ENCODE peak calls at places on chromosomes 16 and 17, in eight cellular contexts. One of them, this sample, is unnamed.
A peak's percentile ranks its signal among the peaks of the same experiment; 100 is the strongest.

GRCh38 chr16:58656872-58657271 is 27.2 kb upstream of the CNOT1 start:
- DNase-seq in psoas muscle: no peak
- DNase-seq in SK-N-SH: no peak
- DNase-seq in PC-9: no peak
- DNase-seq in upper lobe of right lung: no peak
- DNase-seq in left lung: no peak
- DNase-seq in cardiac muscle cell: no peak
- DNase-seq in thoracic aorta: no peak
- DNase-seq in this sample: no peak

GRCh38 chr17:82636626-82637598 is 11.3 kb downstream of the WDR45B start:
- DNase-seq in psoas muscle: no peak
- DNase-seq in SK-N-SH: no peak
- DNase-seq in left lung: peak; percentile 1
- DNase-seq in thoracic aorta: no peak
- DNase-seq in PC-9: peak; percentile 81
- DNase-seq in upper lobe of right lung: no peak
- DNase-seq in cardiac muscle cell: no peak
- DNase-seq in this sample: no peak

GRCh38 chr16:25464058-25464457 is 206.4 kb upstream of the ZKSCAN2 start:
- DNase-seq in cardiac muscle cell: no peak
- DNase-seq in SK-N-SH: no peak
- DNase-seq in left lung: no peak
- DNase-seq in psoas muscle: no peak
- DNase-seq in thoracic aorta: no peak
- DNase-seq in upper lobe of right lung: no peak
- DNase-seq in PC-9: no peak
- DNase-seq in this sample: no peak

GRCh38 chr16:69193860-69194259 is 6.9 kb downstream of the SNTB2 start:
- DNase-seq in thoracic aorta: no peak
- DNase-seq in psoas muscle: no peak
- DNase-seq in upper lobe of right lung: no peak
- DNase-seq in cardiac muscle cell: no peak
- DNase-seq in PC-9: no peak
- DNase-seq in left lung: no peak
- DNase-seq in SK-N-SH: peak; percentile 27
- DNase-seq in this sample: no peak

GRCh38 chr17:74480290-74480689 is 13.9 kb downstream of the CD300A start:
- DNase-seq in SK-N-SH: peak; percentile 36
- DNase-seq in left lung: peak; percentile 27
- DNase-seq in upper lobe of right lung: no peak
- DNase-seq in PC-9: no peak
- DNase-seq in cardiac muscle cell: no peak
- DNase-seq in psoas muscle: no peak
- DNase-seq in thoracic aorta: no peak
- DNase-seq in this sample: no peak

GRCh38 chr16:13969711-13970110 is 49.8 kb downstream of the ERCC4 start:
- DNase-seq in thoracic aorta: no peak
- DNase-seq in left lung: no peak
- DNase-seq in cardiac muscle cell: no peak
- DNase-seq in upper lobe of right lung: no peak
- DNase-seq in SK-N-SH: no peak
- DNase-seq in psoas muscle: no peak
- DNase-seq in PC-9: no peak
- DNase-seq in this sample: no peak

GRCh38 chr16:70661918-70662641 is 15.7 kb downstream of the IL34 start:
- DNase-seq in SK-N-SH: peak; percentile 45
- DNase-seq in left lung: no peak
- DNase-seq in psoas muscle: no peak
- DNase-seq in cardiac muscle cell: no peak
- DNase-seq in PC-9: no peak
- DNase-seq in thoracic aorta: no peak
- DNase-seq in upper lobe of right lung: peak; percentile 43
- DNase-seq in this sample: no peak

GRCh38 chr16:84292032-84292431 is 2.6 kb upstream of the WFDC1 start:
- DNase-seq in thoracic aorta: no peak
- DNase-seq in cardiac muscle cell: no peak
- DNase-seq in left lung: peak; percentile 54
- DNase-seq in psoas muscle: no peak
- DNase-seq in upper lobe of right lung: no peak
- DNase-seq in SK-N-SH: no peak
- DNase-seq in PC-9: no peak
- DNase-seq in this sample: no peak

GRCh38 chr17:50871369-50871768 is 5.2 kb upstream of the TOB1 start:
- DNase-seq in thoracic aorta: no peak
- DNase-seq in upper lobe of right lung: no peak
- DNase-seq in SK-N-SH: no peak
- DNase-seq in PC-9: no peak
- DNase-seq in cardiac muscle cell: no peak
- DNase-seq in psoas muscle: no peak
- DNase-seq in left lung: no peak
- DNase-seq in this sample: no peak

GRCh38 chr16:31421587-31421986 is 6.6 kb downstream of the COX6A2 start:
- DNase-seq in SK-N-SH: no peak
- DNase-seq in thoracic aorta: no peak
- DNase-seq in cardiac muscle cell: no peak
- DNase-seq in psoas muscle: no peak
- DNase-seq in upper lobe of right lung: peak; percentile 21
- DNase-seq in PC-9: no peak
- DNase-seq in left lung: no peak
- DNase-seq in this sample: peak; percentile 19

DNA sequence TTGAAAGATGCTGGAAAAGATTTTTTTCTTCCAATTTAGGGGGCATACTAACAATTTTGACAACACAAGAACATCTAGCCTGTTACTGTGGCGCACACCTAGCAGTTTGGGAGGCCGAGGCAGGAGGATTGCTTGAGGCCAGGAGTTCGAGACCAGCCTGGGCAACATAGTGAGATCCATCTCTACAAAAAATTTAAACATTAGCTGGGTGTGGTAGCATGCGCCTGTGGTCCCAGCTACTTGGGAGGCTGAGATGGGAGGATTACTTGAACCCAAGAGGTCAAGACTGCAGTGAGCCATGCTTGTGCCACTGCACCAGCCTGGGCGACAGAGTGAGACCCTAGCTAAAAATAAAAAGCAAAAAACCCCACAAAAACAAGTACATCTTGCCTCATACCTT is 168.8 kb downstream of the TANC2 start:
- DNase-seq in thoracic aorta: no peak
- DNase-seq in upper lobe of right lung: no peak
- DNase-seq in cardiac muscle cell: no peak
- DNase-seq in SK-N-SH: no peak
- DNase-seq in left lung: no peak
- DNase-seq in psoas muscle: no peak
- DNase-seq in PC-9: no peak
- DNase-seq in this sample: no peak
- TF ChIP-seq CTCF in thoracic aorta: no peak
- TF ChIP-seq CTCF in upper lobe of right lung: no peak
- TF ChIP-seq CTCF in cardiac muscle cell: no peak
- TF ChIP-seq CTCF in SK-N-SH: no peak
- TF ChIP-seq CTCF in left lung: no peak
- TF ChIP-seq CTCF in psoas muscle: no peak
- TF ChIP-seq CTCF in PC-9: no peak
- TF ChIP-seq CTCF in this sample: no peak

DNA sequence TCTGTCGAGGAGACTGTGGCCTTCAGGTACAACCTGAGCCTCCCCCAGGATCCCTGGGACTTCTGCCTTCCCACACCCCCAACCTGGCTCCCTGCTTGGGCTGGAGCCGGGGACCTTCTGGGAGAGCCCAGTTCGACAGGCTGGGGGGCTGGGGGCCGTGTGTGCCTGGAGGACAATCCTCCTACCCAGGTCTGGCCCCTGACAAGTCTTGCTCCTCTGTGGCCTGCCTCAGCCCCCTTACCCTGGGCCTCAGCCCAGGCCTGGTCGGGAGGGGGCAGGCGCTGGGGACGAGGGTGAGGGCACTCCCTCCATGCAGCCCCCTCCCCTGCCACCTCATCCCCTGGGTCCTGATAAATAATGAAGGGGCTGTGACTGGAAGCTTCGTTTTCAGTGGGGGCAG is 5.2 kb upstream of the BAHCC1 start:
- DNase-seq in psoas muscle: no peak
- DNase-seq in left lung: no peak
- DNase-seq in thoracic aorta: no peak
- DNase-seq in cardiac muscle cell: no peak
- DNase-seq in upper lobe of right lung: no peak
- DNase-seq in PC-9: no peak
- DNase-seq in SK-N-SH: no peak
- DNase-seq in this sample: no peak
- H3K4me3 ChIP-seq in psoas muscle: no peak overlapping the region
- H3K4me3 ChIP-seq in left lung: no peak overlapping the region
- H3K4me3 ChIP-seq in thoracic aorta: no peak overlapping the region
- H3K4me3 ChIP-seq in cardiac muscle cell: peak overlapping the region; percentile 8
- H3K4me3 ChIP-seq in upper lobe of right lung: no peak overlapping the region
- H3K4me3 ChIP-seq in PC-9: no peak overlapping the region
- H3K4me3 ChIP-seq in SK-N-SH: no peak overlapping the region
- H3K4me3 ChIP-seq in this sample: no peak overlapping the region

GRCh38 chr16:30082545-30083090 is 6.8 kb downstream of the PPP4C start:
- DNase-seq in cardiac muscle cell: no peak
- DNase-seq in psoas muscle: no peak
- DNase-seq in PC-9: no peak
- DNase-seq in upper lobe of right lung: no peak
- DNase-seq in left lung: no peak
- DNase-seq in thoracic aorta: no peak
- DNase-seq in SK-N-SH: no peak
- DNase-seq in this sample: no peak
- TF ChIP-seq CTCF in cardiac muscle cell: no peak
- TF ChIP-seq CTCF in psoas muscle: no peak
- TF ChIP-seq CTCF in PC-9: peak; percentile 38
- TF ChIP-seq CTCF in upper lobe of right lung: no peak
- TF ChIP-seq CTCF in left lung: no peak
- TF ChIP-seq CTCF in thoracic aorta: no peak
- TF ChIP-seq CTCF in SK-N-SH: peak; percentile 36
- TF ChIP-seq CTCF in this sample: peak; percentile 7

GRCh38 chr17:37744961-37745800 is at the start of gene HNF1B:
- DNase-seq in thoracic aorta: no peak
- DNase-seq in SK-N-SH: no peak
- DNase-seq in left lung: peak; percentile 75
- DNase-seq in psoas muscle: no peak
- DNase-seq in upper lobe of right lung: peak; percentile 79
- DNase-seq in PC-9: no peak
- DNase-seq in cardiac muscle cell: no peak
- DNase-seq in this sample: peak; percentile 30

GRCh38 chr17:37743612-37743874 is 1.3 kb downstream of the HNF1B start:
- DNase-seq in left lung: no peak
- DNase-seq in PC-9: no peak
- DNase-seq in upper lobe of right lung: peak; percentile 73
- DNase-seq in thoracic aorta: no peak
- DNase-seq in psoas muscle: no peak
- DNase-seq in SK-N-SH: peak; percentile 36
- DNase-seq in cardiac muscle cell: no peak
- DNase-seq in this sample: no peak

GRCh38 chr17:37742762-37743611 is 1.9 kb downstream of the HNF1B start:
- DNase-seq in psoas muscle: no peak
- DNase-seq in SK-N-SH: peak; percentile 47
- DNase-seq in thoracic aorta: no peak
- DNase-seq in left lung: peak; percentile 79
- DNase-seq in upper lobe of right lung: no peak
- DNase-seq in PC-9: no peak
- DNase-seq in cardiac muscle cell: peak; percentile 34
- DNase-seq in this sample: no peak

GRCh38 chr17:37744633-37744927 is 279 bp downstream of the HNF1B start:
- DNase-seq in PC-9: no peak
- DNase-seq in cardiac muscle cell: no peak
- DNase-seq in upper lobe of right lung: no peak
- DNase-seq in psoas muscle: no peak
- DNase-seq in thoracic aorta: no peak
- DNase-seq in SK-N-SH: no peak
- DNase-seq in left lung: no peak
- DNase-seq in this sample: no peak

GRCh38 chr17:37743875-37744632 is 805 bp downstream of the HNF1B start:
- DNase-seq in psoas muscle: no peak
- DNase-seq in SK-N-SH: peak; percentile 41
- DNase-seq in PC-9: no peak
- DNase-seq in thoracic aorta: no peak
- DNase-seq in upper lobe of right lung: peak; percentile 80
- DNase-seq in left lung: peak; percentile 83
- DNase-seq in cardiac muscle cell: peak; percentile 47
- DNase-seq in this sample: no peak
- H3K4me3 ChIP-seq in psoas muscle: peak overlapping the region; percentile 60
- H3K4me3 ChIP-seq in SK-N-SH: no peak overlapping the region
- H3K4me3 ChIP-seq in PC-9: no peak overlapping the region
- H3K4me3 ChIP-seq in thoracic aorta: peak overlapping the region; percentile 66
- H3K4me3 ChIP-seq in upper lobe of right lung: peak overlapping the region; percentile 53
- H3K4me3 ChIP-seq in left lung: peak overlapping the region; percentile 30
- H3K4me3 ChIP-seq in cardiac muscle cell: peak overlapping the region; percentile 19
- H3K4me3 ChIP-seq in this sample: peak overlapping the region; percentile 55

GRCh38 chr17:62692721-62693431 is 65.4 kb downstream of the MRC2 start:
- DNase-seq in cardiac muscle cell: peak; percentile 56
- DNase-seq in PC-9: no peak
- DNase-seq in upper lobe of right lung: no peak
- DNase-seq in left lung: peak; percentile 65
- DNase-seq in SK-N-SH: peak; percentile 82
- DNase-seq in psoas muscle: no peak
- DNase-seq in thoracic aorta: no peak
- DNase-seq in this sample: no peak
- TF ChIP-seq CTCF in cardiac muscle cell: peak; percentile 61
- TF ChIP-seq CTCF in PC-9: peak; percentile 56
- TF ChIP-seq CTCF in upper lobe of right lung: peak; percentile 35
- TF ChIP-seq CTCF in left lung: no peak
- TF ChIP-seq CTCF in SK-N-SH: peak; percentile 62
- TF ChIP-seq CTCF in psoas muscle: no peak
- TF ChIP-seq CTCF in thoracic aorta: peak; percentile 32
- TF ChIP-seq CTCF in this sample: peak; percentile 41

DNA sequence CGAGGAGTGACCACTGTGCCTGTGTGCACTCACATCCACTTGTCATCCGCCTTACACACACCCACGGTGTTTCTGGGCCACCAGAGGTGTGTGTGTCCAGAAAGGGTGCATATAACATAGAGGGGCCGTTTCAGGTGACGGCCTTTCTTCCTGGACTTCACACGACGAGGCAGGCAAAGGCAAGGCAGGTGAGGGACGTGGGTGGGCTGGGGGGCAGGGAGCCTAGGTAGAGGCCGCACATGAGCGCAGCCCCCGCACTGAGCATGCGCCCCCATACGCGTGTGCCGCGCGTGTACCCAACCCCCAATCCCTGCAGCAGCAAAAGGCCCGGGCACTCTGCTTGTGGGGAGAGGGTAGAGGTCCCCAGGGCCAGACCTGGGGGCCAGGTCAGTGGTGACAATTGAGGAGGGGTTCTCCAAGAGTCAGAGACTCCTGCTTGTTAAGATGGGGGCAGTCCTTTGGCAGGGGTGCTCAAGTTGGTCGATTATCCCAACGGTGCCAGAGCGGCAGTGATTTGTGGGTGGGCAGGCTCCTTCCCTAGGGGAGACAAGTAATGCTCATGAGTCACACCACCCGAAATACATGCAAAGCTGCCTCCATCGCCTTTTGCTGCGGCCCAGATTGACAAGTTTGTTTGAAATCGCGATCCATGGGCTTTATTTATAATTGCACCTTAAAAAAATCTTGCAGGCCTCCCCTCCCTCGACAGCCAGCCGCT is 972 bp upstream of the GIT1 start:
- DNase-seq in thoracic aorta: no peak
- DNase-seq in upper lobe of right lung: peak; percentile 61
- DNase-seq in left lung: no peak
- DNase-seq in PC-9: peak; percentile 33
- DNase-seq in psoas muscle: peak; percentile 43
- DNase-seq in SK-N-SH: no peak
- DNase-seq in cardiac muscle cell: no peak
- DNase-seq in this sample: no peak
- H3K4me3 ChIP-seq in thoracic aorta: peak overlapping the region; percentile 79
- H3K4me3 ChIP-seq in upper lobe of right lung: peak overlapping the region; percentile 60
- H3K4me3 ChIP-seq in left lung: peak overlapping the region; percentile 31
- H3K4me3 ChIP-seq in PC-9: peak overlapping the region; percentile 59
- H3K4me3 ChIP-seq in psoas muscle: peak overlapping the region; percentile 84
- H3K4me3 ChIP-seq in SK-N-SH: peak overlapping the region; percentile 91
- H3K4me3 ChIP-seq in cardiac muscle cell: peak overlapping the region; percentile 23
- H3K4me3 ChIP-seq in this sample: peak overlapping the region; percentile 61